ENCODE peak calls at places on chromosomes 1 and 21, in eight cellular contexts. H, I, T, W, Z, G, X and E are unnamed samples.

GRCh38 chr21:43188712-43189151 is 19.9 kb downstream of the CRYAA start:
- DNase-seq in W (no peak), T (no peak), G (no peak), H (no peak), I (no peak), X (no peak), Z (no peak), E (no peak)

GRCh38 chr1:31795801-31796621 is 19.8 kb downstream of the SPOCD1 start:
- DNase-seq in W (peak), Z (no peak), T (no peak), I (peak), H (no peak), G (no peak), X (no peak), E (peak)

GRCh38 chr1:168583571-168583970 is 7.2 kb downstream of the XCL1 start:
- DNase-seq in X (no peak), T (no peak), H (no peak), W (no peak), Z (no peak), G (no peak), I (no peak), E (no peak)

GRCh38 chr1:9626201-9626608 is 25.3 kb upstream of the PIK3CD start:
- DNase-seq in Z (no peak), X (peak), T (peak), W (no peak), G (peak), I (no peak), H (no peak), E (no peak)

GRCh38 chr1:215292906-215293305 is 210.4 kb downstream of the KCNK2 start:
- DNase-seq in I (no peak), X (no peak), G (no peak), T (no peak), Z (no peak), W (no peak), H (no peak), E (no peak)

GRCh38 chr1:50295553-50295952 is 127.7 kb downstream of the DMRTA2 start:
- DNase-seq in Z (no peak), G (no peak), W (no peak), I (no peak), X (no peak), T (no peak), H (no peak), E (no peak)

GRCh38 chr21:45821315-45822001 is 160.1 kb upstream of the COL6A1 start:
- DNase-seq in G (no peak), T (no peak), I (no peak), W (no peak), X (no peak), Z (no peak), H (peak), E (no peak)

GRCh38 chr1:35264861-35265260 is 3.6 kb upstream of the ZMYM4 start:
- DNase-seq in W (peak), X (no peak), G (no peak), T (no peak), Z (no peak), H (peak), I (peak), E (no peak)

GRCh38 chr1:199123615-199124014 is 484.8 kb downstream of the PTPRC start:
- DNase-seq in I (peak), Z (no peak), H (no peak), G (no peak), T (no peak), X (no peak), W (peak), E (peak)

GRCh38 chr1:108199781-108200626 is at the start of gene SLC25A24:
- DNase-seq in I (peak), G (peak), H (peak), Z (peak), X (peak), W (peak), T (peak), E (peak)

GRCh38 chr1:173988068-173988467 is 34.1 kb downstream of the RC3H1 start:
- DNase-seq in H (no peak), G (no peak), T (no peak), I (no peak), X (no peak), Z (no peak), W (no peak), E (no peak)

GRCh38 chr21:35291963-35292627 is 243.0 kb upstream of the RUNX1 start:
- DNase-seq in H (no peak), T (no peak), Z (no peak), X (no peak), W (peak), G (no peak), I (peak), E (no peak)

GRCh38 chr1:197868751-197869501 is 33.5 kb upstream of the C1orf53 start:
- DNase-seq in I (peak), T (peak), W (peak), X (peak), H (peak), G (peak), Z (no peak), E (peak)

GRCh38 chr1:118275716-118276115 is 90.7 kb upstream of the SPAG17 start:
- DNase-seq in H (no peak), X (no peak), G (no peak), I (no peak), Z (no peak), W (no peak), T (no peak), E (no peak)

GRCh38 chr1:56033321-56034037 is 545.9 kb downstream of the PLPP3 start:
- DNase-seq in H (no peak), X (no peak), G (no peak), T (no peak), Z (no peak), I (no peak), W (no peak), E (no peak)

GRCh38 chr1:222073307-222073995 is 331.6 kb upstream of the DUSP10 start:
- DNase-seq in W (peak), I (peak), X (no peak), T (no peak), G (no peak), H (no peak), Z (no peak), E (no peak)

GRCh38 chr1:54309631-54310366 is 96.4 kb downstream of the SSBP3 start:
- DNase-seq in I (no peak), Z (no peak), W (no peak), G (no peak), X (no peak), T (no peak), H (peak), E (no peak)

GRCh38 chr1:194908643-194909042 is 1699.6 kb downstream of the KCNT2 start:
- DNase-seq in Z (no peak), G (no peak), H (no peak), T (no peak), W (no peak), X (no peak), I (peak), E (peak)

GRCh38 chr1:37448691-37449417 is 25.5 kb upstream of the ZC3H12A start:
- DNase-seq in G (no peak), W (no peak), I (peak), H (no peak), Z (no peak), T (no peak), X (no peak), E (no peak)

GRCh38 chr1:100430368-100430767 is 78.1 kb downstream of the CDC14A start:
- DNase-seq in Z (no peak), X (no peak), W (no peak), H (no peak), T (no peak), G (no peak), I (no peak), E (no peak)

GRCh38 chr1:46303872-46304326 is 401 bp downstream of the UQCRH start:
- DNase-seq in W (no peak), X (no peak), Z (no peak), H (no peak), G (no peak), I (no peak), T (no peak), E (no peak)

GRCh38 chr21:16455978-16456377 is 726.2 kb downstream of the USP25 start:
- DNase-seq in X (no peak), H (no peak), T (no peak), W (no peak), I (no peak), G (no peak), Z (no peak), E (no peak)

GRCh38 chr1:177209357-177209756 is 38.6 kb downstream of the BRINP2 start:
- DNase-seq in W (peak), Z (peak), G (no peak), T (no peak), X (no peak), H (no peak), I (peak), E (peak)

DNA sequence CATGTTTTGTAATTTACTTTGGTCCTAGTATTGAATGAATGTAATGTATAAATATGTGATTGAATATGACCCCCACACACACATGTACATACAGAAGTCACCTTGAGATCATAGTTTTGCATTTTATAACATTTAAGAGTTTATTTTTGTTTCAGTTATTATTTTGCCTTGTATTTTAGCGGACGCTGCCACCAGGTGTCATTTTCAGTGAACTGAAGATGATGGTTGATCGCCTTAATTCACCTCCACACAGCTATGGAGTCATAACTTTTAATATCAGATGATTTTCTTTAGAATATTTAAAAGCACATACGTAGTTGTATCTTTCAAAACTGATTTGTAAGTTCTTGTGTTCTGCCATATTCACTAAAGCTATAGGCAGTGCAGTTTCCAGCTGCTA is 130.4 kb downstream of the DYRK1A start:
- DNase-seq in W (peak), G (no peak), I (no peak), X (no peak), H (no peak), Z (no peak), T (no peak), E (no peak)
- H3K27ac ChIP-seq in W (no peak), G (no peak), I (no peak), X (no peak), H (no peak), Z (no peak), T (no peak), E (no peak)

GRCh38 chr21:17527240-17527639 is 14.4 kb downstream of the CXADR start:
- DNase-seq in T (no peak), X (no peak), H (no peak), W (peak), G (no peak), I (peak), Z (no peak), E (no peak)
- H3K27ac ChIP-seq in T (no peak), X (no peak), H (peak), W (no peak), G (no peak), I (no peak), Z (no peak), E (no peak)

DNA sequence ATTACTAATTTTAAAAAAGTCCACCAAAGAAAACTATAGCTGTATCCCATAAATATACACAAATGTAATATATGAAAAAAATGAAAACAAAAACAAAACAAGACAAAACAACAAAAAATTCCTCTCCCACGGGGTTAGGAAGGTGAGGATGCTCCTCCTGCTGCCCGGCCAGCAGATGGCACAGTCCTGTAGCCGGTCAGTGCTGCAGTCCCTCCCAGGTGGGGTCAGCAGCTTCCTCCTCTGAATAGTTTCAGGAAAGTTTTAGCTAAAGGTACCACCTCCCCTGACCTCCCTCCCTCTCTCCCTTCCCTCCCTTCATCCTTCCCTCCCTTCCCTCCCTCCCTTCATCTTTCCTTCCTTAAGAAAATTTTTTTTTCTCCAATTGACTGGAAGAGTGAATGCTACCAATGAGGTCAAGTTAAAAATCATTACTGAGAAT is 67.8 kb upstream of the BCL10 start:
- DNase-seq in H (peak), T (no peak), G (no peak), Z (no peak), X (no peak), I (peak), W (peak), E (no peak)
- H3K27ac ChIP-seq in H (peak), T (no peak), G (no peak), Z (no peak), X (no peak), I (peak), W (peak), E (peak)

DNA sequence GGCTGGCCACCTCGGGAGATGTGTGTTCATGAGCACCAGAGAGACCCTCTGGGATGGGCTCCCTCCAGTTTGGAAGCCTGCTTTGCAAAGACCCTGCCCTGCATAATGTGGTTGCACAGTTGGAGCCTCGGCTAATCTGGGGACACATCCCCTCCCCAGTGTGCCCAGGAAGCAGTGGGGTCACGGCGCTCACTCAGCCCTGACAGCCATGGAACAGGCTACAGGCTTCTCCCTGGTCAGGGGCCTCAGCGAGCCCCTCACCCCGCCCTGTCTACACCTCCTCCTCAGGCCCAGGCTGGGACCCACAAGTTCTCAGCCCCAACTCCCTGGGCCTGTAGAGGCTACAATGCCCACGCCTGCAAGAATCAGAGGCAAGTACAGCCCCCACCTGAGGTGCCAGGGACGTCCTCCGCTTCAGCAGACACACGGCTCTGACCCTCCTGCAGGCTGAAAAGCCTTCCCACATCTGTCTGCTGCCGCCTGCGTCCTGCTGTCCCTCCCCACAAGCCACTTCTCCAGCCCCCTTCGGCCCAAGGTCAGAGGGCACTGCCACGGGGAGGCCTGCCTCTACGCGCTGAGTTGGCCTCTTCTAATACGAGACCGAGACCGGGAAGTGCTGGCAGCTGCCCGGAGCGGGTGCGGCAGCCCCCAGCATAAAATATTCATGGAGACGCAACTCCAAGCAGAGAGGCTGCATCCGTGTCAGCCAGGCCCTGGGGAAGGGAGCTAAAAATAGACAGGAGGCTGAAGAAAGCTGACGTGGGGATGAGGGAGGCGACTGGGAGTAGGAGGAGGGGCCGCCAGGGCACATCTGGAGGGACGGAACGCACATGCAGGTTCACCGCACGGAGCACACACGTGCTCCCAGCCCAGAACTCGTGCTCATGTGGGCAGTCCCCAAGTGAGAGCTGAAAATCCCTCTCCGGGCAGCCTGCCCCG is 15.2 kb upstream of the GPR153 start:
- DNase-seq in Z (peak), W (peak), I (peak), H (peak), X (no peak), T (no peak), G (no peak), E (peak)
- H3K27ac ChIP-seq in Z (peak), W (peak), I (peak), H (no peak), X (no peak), T (no peak), G (no peak), E (peak)

GRCh38 chr1:201475121-201475520 is 6.1 kb upstream of the PHLDA3 start:
- DNase-seq in Z (no peak), H (no peak), G (no peak), I (peak), T (no peak), W (no peak), X (no peak), E (no peak)

GRCh38 chr1:201471772-201472171 is 2.8 kb upstream of the PHLDA3 start:
- DNase-seq in T (no peak), G (no peak), I (peak), X (no peak), W (peak), H (no peak), Z (no peak), E (no peak)

GRCh38 chr1:201470581-201470980 is 1.6 kb upstream of the PHLDA3 start:
- DNase-seq in H (no peak), T (no peak), X (no peak), I (no peak), Z (no peak), G (no peak), W (no peak), E (no peak)

GRCh38 chr1:201475915-201476669 is 7.1 kb upstream of the PHLDA3 start:
- DNase-seq in G (no peak), X (no peak), T (no peak), W (no peak), I (no peak), Z (no peak), H (no peak), E (no peak)

DNA sequence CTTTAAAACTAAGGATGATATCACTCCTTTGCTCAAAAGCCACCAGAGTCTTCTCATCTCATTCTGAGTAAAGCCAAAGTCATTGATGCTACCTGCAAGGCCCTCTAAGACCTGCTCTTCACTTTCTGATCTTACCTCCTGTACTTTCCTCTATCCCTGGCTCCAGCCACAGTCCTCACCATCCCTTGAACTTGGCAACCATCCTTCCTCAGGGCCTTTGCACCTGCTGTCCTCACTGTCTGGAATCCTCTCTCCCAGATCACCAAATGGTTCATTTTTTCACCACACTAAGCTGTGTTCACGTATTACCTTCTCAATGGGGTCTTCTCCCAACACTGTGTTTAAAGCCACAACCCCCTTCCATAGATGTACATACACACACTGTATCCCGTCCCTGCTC is 4.3 kb upstream of the PHLDA3 start:
- DNase-seq in G (no peak), Z (no peak), H (no peak), I (no peak), X (no peak), T (no peak), W (no peak), E (no peak)
- H3K27ac ChIP-seq in G (no peak), Z (no peak), H (no peak), I (no peak), X (no peak), T (no peak), W (no peak), E (no peak)

DNA sequence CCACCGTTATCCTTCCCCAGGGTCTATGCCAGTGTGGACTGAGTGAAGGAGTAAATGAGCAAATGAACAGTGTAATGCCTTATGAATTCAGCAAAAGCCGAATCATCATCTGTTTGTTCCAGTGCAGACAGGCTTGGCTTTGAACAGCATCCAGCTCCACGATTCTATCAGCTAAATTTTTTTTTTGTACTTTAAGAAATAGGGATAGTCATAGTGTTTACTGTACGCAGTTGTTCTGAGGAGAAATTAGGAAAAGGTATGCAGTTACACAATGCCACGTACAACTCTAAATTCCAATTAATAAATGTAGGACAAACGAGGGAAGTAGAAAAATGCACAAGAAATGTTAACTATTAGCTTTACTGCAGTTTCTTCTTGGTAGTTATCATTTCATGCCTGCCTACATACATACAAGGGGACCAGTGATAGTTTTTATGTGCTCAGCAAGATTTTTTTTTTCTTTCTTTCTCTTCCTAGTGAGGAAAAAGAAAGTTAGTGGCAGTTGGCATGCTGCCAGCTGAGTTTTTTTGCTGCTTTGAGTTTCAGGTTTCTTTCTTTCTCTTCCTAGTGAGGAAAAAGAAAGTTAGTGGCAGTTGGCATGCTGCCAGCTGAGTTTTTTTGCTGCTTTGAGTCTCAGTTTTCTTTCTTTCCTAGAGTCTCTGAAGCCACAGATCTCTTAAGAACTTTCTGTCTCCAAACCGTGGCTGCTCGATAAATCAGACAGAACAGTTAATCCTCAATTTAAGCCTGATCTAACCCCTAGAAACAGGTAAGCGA is at the start of gene IFI44L:
- DNase-seq in W (peak), I (peak), X (peak), H (no peak), T (peak), Z (peak), G (peak), E (peak)
- H3K27ac ChIP-seq in W (peak), I (peak), X (peak), H (no peak), T (no peak), Z (peak), G (peak), E (peak)

GRCh38 chr21:36881223-36881622 is 85.2 kb downstream of the HLCS start:
- DNase-seq in W (no peak), I (peak), Z (no peak), X (no peak), T (no peak), H (no peak), G (no peak), E (no peak)
- H3K27ac ChIP-seq in W (no peak), I (no peak), Z (no peak), X (no peak), T (no peak), H (no peak), G (no peak), E (no peak)